ENCODE peak calls at places on chromosomes 12 and 14, in six cellular contexts. S is HTR-8/SVneo, U is astrocyte, T is GM23338, O is gastrocnemius medialis, I is NCI-H2081. K is an unnamed sample.

GRCh38 chr14:68651075-68651474 is 141.8 kb downstream of the ZFP36L1 start:
- DNase-seq in S (no peak), U (no peak), T (no peak), O (no peak), I (no peak), K (peak; percentile 53)

GRCh38 chr14:65349100-65349499 is 63.4 kb upstream of the FUT8 start:
- DNase-seq in S (no peak), U (no peak), T (no peak), O (no peak), I (no peak), K (no peak)

GRCh38 chr14:63470877-63471565 is 72.2 kb downstream of the PPP2R5E start:
- DNase-seq in S (peak; percentile 95), U (peak; percentile 81), T (no peak), O (no peak), I (no peak), K (peak; percentile 85)

GRCh38 chr12:18250313-18250916 is 10.9 kb upstream of the PIK3C2G start:
- DNase-seq in S (peak; percentile 10), U (peak; percentile 39), T (peak; percentile 93), O (no peak), I (peak; percentile 72), K (peak; percentile 84)

GRCh38 chr14:30996892-30997659 is 28.4 kb upstream of the AP4S1 start:
- DNase-seq in S (no peak), U (no peak), T (peak; percentile 36), O (no peak), I (no peak), K (no peak)

GRCh38 chr14:35879654-35880249 is 53.6 kb downstream of the BRMS1L start:
- DNase-seq in S (no peak), U (peak; percentile 6), T (peak; percentile 49), O (no peak), I (no peak), K (peak; percentile 49)

GRCh38 chr12:82660541-82661325 is 26.0 kb upstream of the TMTC2 start:
- DNase-seq in S (no peak), U (peak; percentile 4), T (no peak), O (no peak), I (no peak), K (peak; percentile 27)

GRCh38 chr12:102503056-102503681 is 22.8 kb upstream of the IGF1 start:
- DNase-seq in S (no peak), U (no peak), T (no peak), O (no peak), I (no peak), K (no peak)

GRCh38 chr14:55780156-55780946 is 200.3 kb downstream of the KTN1 start:
- DNase-seq in S (no peak), U (peak; percentile 79), T (no peak), O (no peak), I (no peak), K (peak; percentile 78)

GRCh38 chr14:69242311-69243224 is 17.4 kb upstream of the GALNT16 start:
- DNase-seq in S (peak; percentile 93), U (peak; percentile 43), T (peak; percentile 82), O (peak; percentile 35), I (peak; percentile 47), K (peak; percentile 82)

GRCh38 chr12:110728628-110729027 is 14.1 kb downstream of the PPP1CC start:
- DNase-seq in S (no peak), U (no peak), T (no peak), O (no peak), I (no peak), K (no peak)

GRCh38 chr14:101556131-101556530 is 5.2 kb upstream of the DIO3 start:
- DNase-seq in S (no peak), U (no peak), T (no peak), O (no peak), I (no peak), K (no peak)

GRCh38 chr12:50842637-50843493 is at the start of gene TMPRSS12:
- DNase-seq in S (no peak), U (no peak), T (peak; percentile 82), O (no peak), I (no peak), K (no peak)

GRCh38 chr14:99531221-99532096 is 50.2 kb downstream of the CCNK start:
- DNase-seq in S (peak; percentile 60), U (peak; percentile 83), T (peak; percentile 53), O (no peak), I (peak; percentile 77), K (peak; percentile 88)

GRCh38 chr12:7130791-7131501 is 775 bp downstream of the CLSTN3 start:
- DNase-seq in S (peak; percentile 81), U (peak; percentile 39), T (peak; percentile 78), O (no peak), I (peak; percentile 60), K (peak; percentile 43)

GRCh38 chr14:30210630-30211029 is 283.0 kb upstream of the PRKD1 start:
- DNase-seq in S (no peak), U (peak; percentile 41), T (no peak), O (no peak), I (no peak), K (peak; percentile 30)

GRCh38 chr14:68628605-68629310 is 164.1 kb downstream of the ZFP36L1 start:
- DNase-seq in S (no peak), U (no peak), T (peak; percentile 54), O (no peak), I (no peak), K (no peak)

GRCh38 chr12:113007166-113007565 is 28.8 kb downstream of the OAS2 start:
- DNase-seq in S (peak; percentile 46), U (peak; percentile 80), T (no peak), O (no peak), I (no peak), K (peak; percentile 85)

GRCh38 chr12:53508534-53509199 is 1.4 kb upstream of the NPFF start:
- DNase-seq in S (peak; percentile 79), U (no peak), T (peak; percentile 93), O (peak; percentile 65), I (peak; percentile 80), K (peak; percentile 70)

GRCh38 chr12:111699-112591 is 45.4 kb downstream of the IQSEC3 start:
- DNase-seq in S (no peak), U (no peak), T (no peak), O (no peak), I (no peak), K (no peak)

GRCh38 chr12:68868043-68868790 is 60.2 kb downstream of the MDM2 start:
- DNase-seq in S (no peak), U (no peak), T (no peak), O (no peak), I (no peak), K (no peak)

GRCh38 chr14:94675036-94675435 is 62.8 kb downstream of the SERPINA3 start:
- DNase-seq in S (no peak), U (no peak), T (no peak), O (no peak), I (no peak), K (no peak)

GRCh38 chr12:100384549-100384916 is 27.7 kb downstream of the SLC17A8 start:
- DNase-seq in S (no peak), U (no peak), T (no peak), O (no peak), I (no peak), K (no peak)

GRCh38 chr14:94267352-94267751 is 25.7 kb downstream of the SERPINA10 start:
- DNase-seq in S (no peak), U (no peak), T (no peak), O (no peak), I (no peak), K (no peak)

GRCh38 chr12:96811083-96811482 is 96.0 kb upstream of the NEDD1 start:
- DNase-seq in S (peak; percentile 58), U (peak; percentile 96), T (no peak), O (no peak), I (no peak), K (peak; percentile 40)

GRCh38 chr12:1593232-1594044 is 943 bp downstream of the FBXL14 start:
- DNase-seq in S (peak; percentile 53), U (no peak), T (peak; percentile 53), O (no peak), I (peak; percentile 69), K (peak; percentile 36)

GRCh38 chr12:65630555-65630954 is 193.7 kb upstream of the HMGA2 start:
- DNase-seq in S (no peak), U (no peak), T (no peak), O (no peak), I (no peak), K (no peak)

GRCh38 chr14:41859336-41859735 is 252.7 kb downstream of the LRFN5 start:
- DNase-seq in S (no peak), U (no peak), T (no peak), O (no peak), I (no peak), K (peak; percentile 64)

GRCh38 chr14:95258156-95258555 is 61.6 kb downstream of the CLMN start:
- DNase-seq in S (no peak), U (no peak), T (no peak), O (no peak), I (no peak), K (no peak)

GRCh38 chr12:51942501-51943000 is 8.9 kb upstream of the ACVR1B start:
- DNase-seq in S (no peak), U (no peak), T (no peak), O (no peak), I (no peak), K (no peak)

GRCh38 chr14:52268191-52269061 is 928 bp downstream of the PTGDR start:
- DNase-seq in S (no peak), U (peak; percentile 22), T (peak; percentile 61), O (no peak), I (no peak), K (peak; percentile 35)

GRCh38 chr14:60760648-60761364 is 26.2 kb downstream of the MNAT1 start:
- DNase-seq in S (no peak), U (no peak), T (peak; percentile 89), O (no peak), I (peak; percentile 72), K (no peak)

GRCh38 chr12:62191747-62192485 is 68.3 kb upstream of the USP15 start:
- DNase-seq in S (peak; percentile 8), U (peak; percentile 34), T (peak; percentile 49), O (no peak), I (peak; percentile 51), K (peak; percentile 43)

GRCh38 chr12:80937391-80938238 is at the start of gene LIN7A:
- DNase-seq in S (peak; percentile 26), U (peak; percentile 44), T (peak; percentile 68), O (peak; percentile 6), I (peak; percentile 65), K (peak; percentile 63)

GRCh38 chr14:25014440-25014839 is 35.5 kb downstream of the STXBP6 start:
- DNase-seq in S (no peak), U (no peak), T (no peak), O (no peak), I (no peak), K (no peak)

GRCh38 chr12:122886851-122887816 is 8.8 kb downstream of the VPS37B start:
- DNase-seq in S (peak; percentile 60), U (peak; percentile 86), T (no peak), O (no peak), I (no peak), K (peak; percentile 89)

K was measured in fibroblast of lung.